ENCODE peak calls at places on chromosomes 3 and 15, in four cellular contexts. H is breast epithelium; V is CD8-positive, alpha-beta T cell; J is CD4-positive, alpha-beta memory T cell. N is an unnamed sample.

GRCh38 chr15:79985571-79985970 is 14.6 kb upstream of the BCL2A1 start:
- DNase-seq in H (no peak), V (no peak), J (no peak), N (no peak)

GRCh38 chr3:111517801-111518200 is 24.2 kb upstream of the CD96 start:
- DNase-seq in H (no peak), V (no peak), J (no peak), N (no peak)

GRCh38 chr3:189119947-189120346 is 51.8 kb upstream of the TPRG1 start:
- DNase-seq in H (no peak), V (no peak), J (no peak), N (no peak)

GRCh38 chr3:100164730-100165129 is 50.4 kb upstream of the FILIP1L start:
- DNase-seq in H (no peak), V (no peak), J (no peak), N (no peak)

GRCh38 chr15:63396546-63396939 is 14.9 kb upstream of the CA12 start:
- DNase-seq in H (no peak), V (no peak), J (no peak), N (no peak)

GRCh38 chr15:91865903-91866302 is 12.4 kb downstream of the SLCO3A1 start:
- DNase-seq in H (no peak), V (no peak), J (no peak), N (no peak)

GRCh38 chr3:151293127-151293526 is 14.8 kb upstream of the P2RY14 start:
- DNase-seq in H (no peak), V (no peak), J (no peak), N (no peak)

GRCh38 chr15:85639752-85640381 is 154.9 kb downstream of the KLHL25 start:
- DNase-seq in H (no peak), V (no peak), J (no peak), N (no peak)

GRCh38 chr3:171984883-171985282 is 54.5 kb upstream of the FNDC3B start:
- DNase-seq in H (no peak), V (no peak), J (no peak), N (no peak)

GRCh38 chr3:159763466-159764210 is 225.0 kb upstream of the IL12A start:
- DNase-seq in H (no peak), V (no peak), J (no peak), N (no peak)

GRCh38 chr3:141288331-141288990 is 56.8 kb downstream of the PXYLP1 start:
- DNase-seq in H (no peak), V (no peak), J (no peak), N (no peak)

GRCh38 chr3:7309707-7310106 is 448.8 kb downstream of the GRM7 start:
- DNase-seq in H (no peak), V (no peak), J (no peak), N (no peak)

GRCh38 chr3:46289961-46290360 is 47.7 kb downstream of the CCR3 start:
- DNase-seq in H (no peak), V (no peak), J (no peak), N (no peak)

GRCh38 chr15:74306801-74307217 is 60.6 kb downstream of the CYP11A1 start:
- DNase-seq in H (no peak), V (no peak), J (no peak), N (no peak)

GRCh38 chr3:15768421-15769255 is 29.1 kb downstream of the ANKRD28 start:
- DNase-seq in H (no peak), V (no peak), J (no peak), N (no peak)

GRCh38 chr3:134603480-134603879 is 47.3 kb downstream of the KY start:
- DNase-seq in H (no peak), V (no peak), J (no peak), N (no peak)

GRCh38 chr3:134602440-134602814 is 48.4 kb downstream of the KY start:
- DNase-seq in H (no peak), V (no peak), J (no peak), N (no peak)

GRCh38 chr3:134601539-134602439 is 49.0 kb downstream of the KY start:
- DNase-seq in H (no peak), V (no peak), J (no peak), N (no peak)

GRCh38 chr3:134605506-134605905 is 45.3 kb downstream of the KY start:
- DNase-seq in H (no peak), V (no peak), J (no peak), N (no peak)

DNA sequence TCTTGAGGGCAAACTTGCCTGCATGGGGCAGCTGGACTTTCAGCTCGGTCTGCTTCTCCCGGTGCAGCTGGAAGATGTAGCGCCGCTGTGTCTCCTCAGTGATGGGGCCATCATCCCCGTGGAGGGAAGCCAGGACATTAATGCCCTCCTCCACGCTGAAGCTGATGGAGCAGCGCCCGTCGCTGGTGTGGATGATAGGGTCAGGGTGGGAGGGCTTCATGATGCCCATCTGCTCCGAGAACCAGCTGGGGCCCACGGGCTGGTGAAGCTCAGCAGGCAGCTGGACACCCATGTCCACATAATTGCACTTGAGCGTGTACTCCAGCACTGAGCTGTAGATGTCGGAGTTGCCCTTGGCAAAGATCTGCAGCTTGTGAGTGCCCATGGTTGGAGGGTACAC is 46.9 kb downstream of the KY start:
- DNase-seq in H (no peak), V (no peak), J (no peak), N (no peak)
- H3K27ac ChIP-seq in H (no peak), V (no peak), J (no peak), N (no peak)

GRCh38 chr3:36991147-36991546 is 1.8 kb downstream of the EPM2AIP1 start:
- DNase-seq in H (no peak), V (no peak), J (peak), N (no peak)
- H3K27ac ChIP-seq in H (peak), V (no peak), J (peak), N (peak)

GRCh38 chr3:102165367-102165766 is 269.4 kb upstream of the ZPLD1 start:
- DNase-seq in H (no peak), V (no peak), J (no peak), N (no peak)

GRCh38 chr3:102162251-102162650 is 272.6 kb upstream of the ZPLD1 start:
- DNase-seq in H (no peak), V (no peak), J (no peak), N (no peak)

GRCh38 chr3:102163818-102164154 is 271.0 kb upstream of the ZPLD1 start:
- DNase-seq in H (no peak), V (no peak), J (no peak), N (no peak)

GRCh38 chr3:102161362-102162006 is 273.3 kb upstream of the ZPLD1 start:
- DNase-seq in H (no peak), V (no peak), J (no peak), N (no peak)

GRCh38 chr3:102163039-102163817 is 271.6 kb upstream of the ZPLD1 start:
- DNase-seq in H (peak), V (no peak), J (no peak), N (no peak)
- H3K27ac ChIP-seq in H (peak), V (no peak), J (no peak), N (no peak)

GRCh38 chr3:29324180-29324651 is 43.3 kb downstream of the RBMS3 start:
- DNase-seq in H (no peak), V (no peak), J (no peak), N (no peak)
- H3K27ac ChIP-seq in H (peak), V (no peak), J (no peak), N (no peak)

GRCh38 chr3:116001063-116001765 is 377.9 kb downstream of the GAP43 start:
- DNase-seq in H (no peak), V (no peak), J (no peak), N (no peak)

GRCh38 chr3:115999001-115999400 is 375.7 kb downstream of the GAP43 start:
- DNase-seq in H (no peak), V (no peak), J (no peak), N (no peak)

GRCh38 chr3:116002240-116002639 is 378.9 kb downstream of the GAP43 start:
- DNase-seq in H (no peak), V (no peak), J (no peak), N (no peak)

GRCh38 chr3:115999598-115999997 is 376.3 kb downstream of the GAP43 start:
- DNase-seq in H (no peak), V (no peak), J (no peak), N (no peak)

DNA sequence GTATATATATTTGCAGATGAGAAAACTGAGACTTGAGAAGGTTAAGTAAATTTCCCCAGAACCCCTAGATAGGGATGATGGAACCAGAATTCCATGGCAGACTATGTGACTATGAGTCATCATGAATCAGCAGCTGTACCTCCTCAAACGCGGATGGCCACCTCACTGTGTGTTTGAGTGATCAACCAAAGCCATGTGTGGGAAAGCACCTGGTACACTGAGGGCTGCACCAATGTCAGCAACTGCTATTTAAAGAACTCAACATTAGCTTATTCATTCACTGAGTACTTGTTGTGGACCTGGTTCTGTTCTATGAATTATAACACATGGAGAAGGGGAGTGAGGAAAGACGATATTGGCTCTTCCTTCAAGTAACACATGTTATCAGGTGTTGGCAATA is 377.0 kb downstream of the GAP43 start:
- DNase-seq in H (no peak), V (no peak), J (no peak), N (no peak)
- H3K27ac ChIP-seq in H (no peak), V (no peak), J (no peak), N (no peak)

DNA sequence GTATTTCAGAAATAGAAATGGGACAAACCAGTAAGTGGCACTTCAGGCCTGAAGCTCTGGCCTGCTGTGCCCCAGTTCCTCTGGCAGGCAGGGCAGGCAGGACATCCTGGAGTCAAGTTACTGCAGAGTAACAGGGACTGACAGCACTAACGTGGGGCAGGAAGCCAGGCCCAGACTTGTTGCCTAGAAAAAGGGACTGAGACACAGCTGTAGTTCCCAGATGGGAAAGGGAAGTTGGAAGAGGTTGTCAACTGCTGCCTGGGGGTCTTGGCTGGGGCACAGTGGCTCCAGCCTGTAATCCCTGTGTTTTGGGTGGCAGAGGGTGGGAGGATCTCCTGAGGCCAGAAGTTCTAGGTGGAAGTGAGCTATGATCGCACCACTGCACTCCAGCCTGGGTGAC is 171.9 kb downstream of the FMN1 start:
- DNase-seq in H (peak), V (no peak), J (no peak), N (no peak)
- H3K27ac ChIP-seq in H (peak), V (no peak), J (no peak), N (no peak)

GRCh38 chr3:126855374-126855773 is 127.5 kb upstream of the PLXNA1 start:
- DNase-seq in H (no peak), V (peak), J (no peak), N (no peak)

GRCh38 chr3:126858887-126859286 is 124.0 kb upstream of the PLXNA1 start:
- DNase-seq in H (no peak), V (peak), J (no peak), N (no peak)

GRCh38 chr3:126858401-126858800 is 124.5 kb upstream of the PLXNA1 start:
- DNase-seq in H (no peak), V (peak), J (no peak), N (no peak)

GRCh38 chr3:126857928-126858327 is 125.0 kb upstream of the PLXNA1 start:
- DNase-seq in H (no peak), V (peak), J (no peak), N (no peak)

DNA sequence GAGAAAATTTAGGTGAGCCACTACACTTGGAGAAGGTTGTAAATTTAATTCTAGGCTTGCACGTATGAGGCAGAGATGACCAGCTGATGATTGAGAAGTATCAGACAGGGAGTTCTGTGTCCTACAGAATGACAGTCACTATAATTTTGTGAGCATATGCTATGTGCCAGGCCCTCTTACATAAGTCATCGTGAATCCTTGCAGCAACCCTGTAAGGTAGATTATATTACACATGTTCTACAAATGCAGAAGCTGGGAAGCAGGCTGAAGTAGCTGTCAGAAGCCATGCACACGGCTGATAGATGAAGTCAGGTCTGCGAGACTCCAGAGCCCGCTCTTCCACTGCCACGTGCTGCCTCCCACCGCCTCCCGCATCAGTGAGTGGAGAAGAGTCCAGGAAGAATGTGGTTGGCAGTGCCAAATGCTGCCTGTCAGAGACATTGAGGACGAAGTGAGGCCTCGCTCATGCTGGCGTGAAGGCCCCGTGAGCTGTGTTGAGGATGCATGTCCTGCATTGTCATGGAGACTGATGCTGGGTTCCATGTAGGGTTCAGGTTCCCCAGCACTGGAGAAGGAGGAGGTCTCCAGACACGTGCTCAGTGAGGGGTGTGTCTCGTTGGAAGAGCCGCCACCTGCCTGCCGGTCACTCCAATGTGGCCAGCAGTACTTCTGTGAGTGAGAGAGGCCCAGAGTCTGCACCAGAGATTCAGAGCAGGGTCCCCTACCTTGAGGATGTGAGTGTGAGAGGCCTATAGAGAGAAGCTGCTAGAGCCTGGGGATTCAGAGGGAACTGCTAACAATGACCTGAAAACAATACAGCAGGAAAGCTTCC is 123.3 kb upstream of the PLXNA1 start:
- DNase-seq in H (no peak), V (peak), J (no peak), N (no peak)
- H3K27ac ChIP-seq in H (no peak), V (no peak), J (no peak), N (no peak)

DNA sequence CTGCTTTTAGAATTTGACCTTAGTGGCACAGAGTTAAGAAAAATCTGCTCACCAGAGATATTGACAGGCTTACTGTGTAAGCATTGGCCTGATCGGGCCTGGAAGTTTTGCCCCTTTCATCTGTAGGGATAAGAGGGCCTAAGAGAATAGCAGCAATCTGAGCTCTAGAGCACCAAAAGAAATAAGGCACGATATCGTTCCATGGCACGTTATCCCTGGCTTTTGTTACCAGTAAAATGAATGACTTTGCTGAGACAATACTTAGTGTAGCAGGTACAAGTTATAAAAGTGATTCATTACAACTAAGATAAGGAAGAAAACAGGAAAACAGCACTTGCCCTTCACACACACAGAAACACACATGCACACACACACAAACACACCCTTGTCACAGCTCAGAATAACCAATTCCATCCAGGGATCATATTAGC is 5.0 kb downstream of the THBS1 start:
- DNase-seq in H (no peak), V (no peak), J (no peak), N (no peak)
- H3K27ac ChIP-seq in H (peak), V (no peak), J (no peak), N (no peak)

GRCh38 chr3:154122912-154123559 is 1.8 kb downstream of the ARHGEF26 start:
- DNase-seq in H (no peak), V (no peak), J (no peak), N (no peak)
- H3K27ac ChIP-seq in H (peak), V (no peak), J (no peak), N (no peak)

DNA sequence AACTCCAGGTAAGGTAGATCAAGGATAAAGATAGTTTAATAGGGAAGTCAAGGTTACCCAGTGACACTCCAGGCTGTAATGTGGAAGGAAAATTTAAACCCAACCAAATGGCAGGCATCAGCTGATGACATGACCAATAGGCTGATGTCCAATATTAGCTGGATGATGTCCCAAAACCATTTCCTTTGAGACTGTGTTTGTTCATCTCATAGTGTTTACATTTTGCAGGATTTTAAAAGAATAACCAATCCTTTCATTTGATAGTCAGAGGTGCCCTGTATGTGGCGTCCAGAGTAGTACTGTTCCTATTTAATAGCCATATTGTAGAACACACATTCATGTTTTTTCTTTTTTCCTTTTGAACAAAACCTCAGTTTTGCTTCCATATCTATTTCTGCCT is 23.3 kb upstream of the TMEM158 start:
- DNase-seq in H (no peak), V (no peak), J (no peak), N (no peak)
- H3K27ac ChIP-seq in H (no peak), V (no peak), J (no peak), N (no peak)

N was measured in naive thymus-derived CD4-positive, alpha-beta T cell.